ENCODE peak calls at places on chromosomes 7 and 10, in nine cellular contexts. Y is caudate nucleus, P is iPS-NIHi11, F is endothelial cell, G is lung, K is T-helper 9 cell, Q is Kasumi-1, C is KBM-7, U is neural crest cell. B is an unnamed sample.

GRCh38 chr7:104801022-104801421 is 213.0 kb upstream of the KMT2E start:
- DNase-seq in K (no peak), G (no peak), C (no peak), F (no peak), P (no peak), Q (no peak), U (no peak), Y (no peak), B (no peak)

GRCh38 chr7:158782638-158783490 is 46.4 kb downstream of the ESYT2 start:
- DNase-seq in C (peak; percentile 23), P (peak; percentile 33), U (no peak), F (peak; percentile 43), Q (peak; percentile 18), G (peak; percentile 45), K (no peak), Y (no peak), B (no peak)

GRCh38 chr10:73837072-73837471 is 25.7 kb upstream of the NDST2 start:
- DNase-seq in U (no peak), G (no peak), K (no peak), Q (no peak), C (no peak), F (no peak), P (no peak), Y (no peak), B (no peak)

GRCh38 chr10:23345861-23346260 is 1.3 kb upstream of the C10orf67 start:
- DNase-seq in K (no peak), Q (no peak), G (no peak), Y (no peak), P (no peak), C (no peak), F (no peak), U (no peak), B (no peak)

GRCh38 chr7:98054585-98054984 is 52.1 kb upstream of the LMTK2 start:
- DNase-seq in F (no peak), P (no peak), K (no peak), U (no peak), G (no peak), Y (no peak), C (no peak), Q (no peak), B (no peak)

GRCh38 chr7:101631224-101631714 is 2.2 kb upstream of the MYL10 start:
- DNase-seq in G (no peak), U (no peak), F (no peak), K (no peak), Q (no peak), Y (no peak), C (no peak), P (no peak), B (no peak)

GRCh38 chr7:70492641-70493040 is 639.3 kb upstream of the GALNT17 start:
- DNase-seq in C (no peak), F (no peak), P (peak; percentile 23), Q (no peak), G (no peak), U (no peak), K (no peak), Y (no peak), B (no peak)

GRCh38 chr7:13262929-13263530 is 575.6 kb downstream of the ARL4A start:
- DNase-seq in C (peak; percentile 47), G (no peak), F (no peak), U (no peak), Q (peak; percentile 27), Y (no peak), K (no peak), P (peak; percentile 21), B (no peak)

B was measured in iPS DF 6.9.